ENCODE peak calls at places on chromosomes 16 and 17, in seven cellular contexts. A, X, Z, K, T, F and H are unnamed samples.

GRCh38 chr17:13931752-13932477 is 137.4 kb upstream of the COX10 start:
- DNase-seq in A (peak), X (no peak), Z (no peak), K (peak), T (no peak), F (peak), H (no peak)

GRCh38 chr16:1090620-1091587 is 5.1 kb downstream of the C1QTNF8 start:
- DNase-seq in A (no peak), X (no peak), Z (no peak), K (no peak), T (no peak), F (no peak), H (no peak)

GRCh38 chr17:6135216-6135615 is 65.0 kb downstream of the WSCD1 start:
- DNase-seq in A (no peak), X (peak), Z (no peak), K (no peak), T (no peak), F (no peak), H (no peak)

GRCh38 chr16:11224096-11224893 is 31.7 kb downstream of the SOCS1 start:
- DNase-seq in A (peak), X (peak), Z (no peak), K (peak), T (no peak), F (no peak), H (no peak)

GRCh38 chr17:58728831-58729230 is 26.8 kb upstream of the PPM1E start:
- DNase-seq in A (no peak), X (no peak), Z (no peak), K (no peak), T (no peak), F (no peak), H (no peak)

GRCh38 chr17:80774146-80774545 is 217.5 kb upstream of the CHMP6 start:
- DNase-seq in A (no peak), X (no peak), Z (no peak), K (no peak), T (no peak), F (no peak), H (no peak)

GRCh38 chr17:59160203-59161025 is 4.9 kb downstream of the PRR11 start:
- DNase-seq in A (no peak), X (no peak), Z (no peak), K (no peak), T (no peak), F (peak), H (no peak)

GRCh38 chr17:82092628-82092994 is 5.4 kb downstream of the FASN start:
- DNase-seq in A (no peak), X (no peak), Z (no peak), K (no peak), T (peak), F (no peak), H (no peak)

GRCh38 chr16:8798535-8799157 is 1.0 kb downstream of the PMM2 start:
- DNase-seq in A (no peak), X (no peak), Z (no peak), K (no peak), T (no peak), F (no peak), H (no peak)

GRCh38 chr16:65336169-65336568 is 214.3 kb upstream of the CDH11 start:
- DNase-seq in A (no peak), X (no peak), Z (no peak), K (no peak), T (no peak), F (peak), H (no peak)

GRCh38 chr16:13426736-13427135 is 493.2 kb upstream of the ERCC4 start:
- DNase-seq in A (no peak), X (no peak), Z (no peak), K (no peak), T (no peak), F (no peak), H (no peak)

GRCh38 chr16:53457670-53458069 is 23.4 kb downstream of the RBL2 start:
- DNase-seq in A (no peak), X (no peak), Z (no peak), K (no peak), T (no peak), F (no peak), H (no peak)

GRCh38 chr17:29219378-29220047 is 27.1 kb upstream of the CRYBA1 start:
- DNase-seq in A (peak), X (peak), Z (peak), K (peak), T (peak), F (peak), H (peak)

GRCh38 chr17:64178011-64178825 is 48.3 kb upstream of the ERN1 start:
- DNase-seq in A (peak), X (no peak), Z (no peak), K (peak), T (no peak), F (no peak), H (no peak)

GRCh38 chr16:70703041-70703834 is 17.4 kb upstream of the MTSS2 start:
- DNase-seq in A (no peak), X (peak), Z (no peak), K (no peak), T (peak), F (peak), H (peak)

GRCh38 chr17:76492989-76493501 is 8.2 kb downstream of the RHBDF2 start:
- DNase-seq in A (peak), X (no peak), Z (no peak), K (peak), T (peak), F (peak), H (no peak)

GRCh38 chr17:58193641-58194259 is 1.2 kb downstream of the EPX start:
- DNase-seq in A (no peak), X (no peak), Z (no peak), K (no peak), T (no peak), F (no peak), H (no peak)

GRCh38 chr16:630815-631405 is at the start of gene WFIKKN1:
- DNase-seq in A (peak), X (no peak), Z (no peak), K (peak), T (peak), F (no peak), H (no peak)

GRCh38 chr16:86965840-86966239 is 351.4 kb downstream of the C16orf95 start:
- DNase-seq in A (no peak), X (no peak), Z (no peak), K (no peak), T (no peak), F (no peak), H (no peak)

GRCh38 chr16:58462499-58462996 is 37.4 kb upstream of the NDRG4 start:
- DNase-seq in A (no peak), X (peak), Z (no peak), K (no peak), T (no peak), F (no peak), H (no peak)

GRCh38 chr16:66444049-66444481 is 17.0 kb downstream of the BEAN1 start:
- DNase-seq in A (no peak), X (no peak), Z (no peak), K (no peak), T (no peak), F (no peak), H (no peak)

GRCh38 chr17:71828182-71828596 is 292.6 kb upstream of the SOX9 start:
- DNase-seq in A (no peak), X (peak), Z (no peak), K (no peak), T (no peak), F (peak), H (no peak)

GRCh38 chr16:11063432-11064201 is 119.3 kb downstream of the CLEC16A start:
- DNase-seq in A (no peak), X (no peak), Z (no peak), K (no peak), T (no peak), F (no peak), H (no peak)

GRCh38 chr17:13776027-13776551 is 174.4 kb upstream of the HS3ST3A1 start:
- DNase-seq in A (no peak), X (no peak), Z (no peak), K (no peak), T (no peak), F (no peak), H (no peak)

GRCh38 chr16:50121721-50122445 is 31.2 kb upstream of the TENT4B start:
- DNase-seq in A (no peak), X (no peak), Z (no peak), K (no peak), T (no peak), F (no peak), H (no peak)

GRCh38 chr17:65629234-65629690 is 67.8 kb upstream of the AXIN2 start:
- DNase-seq in A (no peak), X (no peak), Z (no peak), K (no peak), T (no peak), F (no peak), H (no peak)

GRCh38 chr16:75593308-75593707 is 27.1 kb downstream of the GABARAPL2 start:
- DNase-seq in A (no peak), X (no peak), Z (no peak), K (no peak), T (no peak), F (no peak), H (no peak)

GRCh38 chr16:57048095-57048494 is 44.3 kb upstream of the CPNE2 start:
- DNase-seq in A (no peak), X (no peak), Z (no peak), K (no peak), T (no peak), F (no peak), H (no peak)

GRCh38 chr16:66610111-66610820 is 5.8 kb downstream of the CMTM3 start:
- DNase-seq in A (no peak), X (peak), Z (no peak), K (no peak), T (no peak), F (no peak), H (no peak)

GRCh38 chr16:58099097-58099955 is 29.9 kb downstream of the CFAP20 start:
- DNase-seq in A (no peak), X (no peak), Z (no peak), K (no peak), T (no peak), F (no peak), H (no peak)

GRCh38 chr17:1643999-1644492 is 1.5 kb downstream of the SCARF1 start:
- DNase-seq in A (no peak), X (no peak), Z (no peak), K (no peak), T (no peak), F (no peak), H (no peak)

GRCh38 chr17:1644493-1645206 is 882 bp downstream of the SCARF1 start:
- DNase-seq in A (no peak), X (no peak), Z (no peak), K (no peak), T (no peak), F (no peak), H (no peak)

GRCh38 chr17:1645207-1646171 is at the start of gene SCARF1:
- DNase-seq in A (peak), X (no peak), Z (no peak), K (no peak), T (no peak), F (no peak), H (no peak)

GRCh38 chr17:1641065-1641403 is 4.5 kb downstream of the SCARF1 start:
- DNase-seq in A (no peak), X (no peak), Z (no peak), K (no peak), T (no peak), F (no peak), H (no peak)

GRCh38 chr17:1643293-1643998 is 2.1 kb downstream of the SCARF1 start:
- DNase-seq in A (peak), X (peak), Z (peak), K (peak), T (peak), F (no peak), H (no peak)
- H3K4me3 ChIP-seq in A (peak), X (peak), Z (peak), K (peak), T (peak), F (no peak), H (peak)

GRCh38 chr17:53571342-53571741 is 251.4 kb upstream of the KIF2B start:
- DNase-seq in A (no peak), X (no peak), Z (no peak), K (no peak), T (no peak), F (no peak), H (no peak)
- H3K4me3 ChIP-seq in A (no peak), X (no peak), Z (no peak), K (no peak), T (no peak), F (no peak), H (no peak)

GRCh38 chr16:54932737-54933254 is 2.1 kb downstream of the IRX5 start:
- DNase-seq in A (no peak), X (no peak), Z (no peak), K (no peak), T (no peak), F (no peak), H (no peak)

GRCh38 chr16:54931757-54932660 is 1.3 kb downstream of the IRX5 start:
- DNase-seq in A (no peak), X (no peak), Z (no peak), K (no peak), T (no peak), F (no peak), H (no peak)

GRCh38 chr16:54930034-54930938 is at the start of gene IRX5:
- DNase-seq in A (peak), X (peak), Z (peak), K (peak), T (peak), F (peak), H (peak)

GRCh38 chr16:54929090-54930033 is 1.3 kb upstream of the IRX5 start:
- DNase-seq in A (peak), X (peak), Z (peak), K (peak), T (peak), F (peak), H (peak)

GRCh38 chr16:54931041-54931756 is 534 bp downstream of the IRX5 start:
- DNase-seq in A (peak), X (no peak), Z (no peak), K (no peak), T (peak), F (peak), H (no peak)
- H3K4me3 ChIP-seq in A (peak), X (peak), Z (peak), K (peak), T (peak), F (peak), H (peak)

GRCh38 chr16:29745853-29746345 is at the start of gene C16orf54:
- DNase-seq in A (peak), X (no peak), Z (no peak), K (peak), T (no peak), F (no peak), H (peak)
- H3K4me3 ChIP-seq in A (peak), X (peak), Z (no peak), K (peak), T (no peak), F (no peak), H (peak)

DNA sequence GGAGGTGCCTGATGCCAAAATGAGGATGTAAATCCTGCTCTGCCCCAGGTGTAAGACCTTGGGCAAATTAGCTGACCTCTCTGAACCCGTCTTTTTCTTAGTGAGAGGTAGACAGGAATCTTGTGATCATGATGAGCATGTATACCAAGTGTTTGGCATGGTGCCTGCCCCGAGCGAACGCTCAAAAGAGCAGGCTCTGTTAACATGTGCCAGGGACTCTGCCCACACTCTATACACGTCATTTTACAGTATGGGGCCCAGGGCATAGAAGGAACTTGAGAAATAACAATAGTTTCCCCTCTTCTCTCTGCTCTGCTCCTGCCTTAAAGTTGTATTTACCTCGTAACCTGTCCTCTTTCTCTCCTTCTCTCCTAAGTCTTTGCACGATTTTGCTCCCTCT is 9.3 kb upstream of the MAF start:
- DNase-seq in A (no peak), X (no peak), Z (no peak), K (no peak), T (no peak), F (no peak), H (no peak)
- H3K4me3 ChIP-seq in A (no peak), X (no peak), Z (no peak), K (no peak), T (no peak), F (no peak), H (no peak)

GRCh38 chr17:43545383-43545632 is 832 bp downstream of the ETV4 start:
- DNase-seq in A (peak), X (no peak), Z (no peak), K (peak), T (no peak), F (no peak), H (no peak)

GRCh38 chr17:43546317-43547188 is at the start of gene ETV4:
- DNase-seq in A (peak), X (peak), Z (peak), K (peak), T (peak), F (peak), H (peak)

GRCh38 chr17:43543300-43543699 is 2.8 kb downstream of the ETV4 start:
- DNase-seq in A (no peak), X (no peak), Z (no peak), K (no peak), T (no peak), F (no peak), H (no peak)

GRCh38 chr17:43542854-43543253 is 3.3 kb downstream of the ETV4 start:
- DNase-seq in A (no peak), X (no peak), Z (no peak), K (no peak), T (no peak), F (no peak), H (no peak)

GRCh38 chr17:43543771-43544575 is 2.2 kb downstream of the ETV4 start:
- DNase-seq in A (no peak), X (no peak), Z (no peak), K (no peak), T (no peak), F (no peak), H (no peak)
- H3K4me3 ChIP-seq in A (no peak), X (no peak), Z (peak), K (no peak), T (no peak), F (no peak), H (no peak)

GRCh38 chr17:75077490-75078096 is 10.2 kb upstream of the SLC16A5 start:
- DNase-seq in A (peak), X (peak), Z (no peak), K (peak), T (peak), F (peak), H (no peak)
- H3K4me3 ChIP-seq in A (peak), X (peak), Z (peak), K (peak), T (peak), F (no peak), H (peak)

DNA sequence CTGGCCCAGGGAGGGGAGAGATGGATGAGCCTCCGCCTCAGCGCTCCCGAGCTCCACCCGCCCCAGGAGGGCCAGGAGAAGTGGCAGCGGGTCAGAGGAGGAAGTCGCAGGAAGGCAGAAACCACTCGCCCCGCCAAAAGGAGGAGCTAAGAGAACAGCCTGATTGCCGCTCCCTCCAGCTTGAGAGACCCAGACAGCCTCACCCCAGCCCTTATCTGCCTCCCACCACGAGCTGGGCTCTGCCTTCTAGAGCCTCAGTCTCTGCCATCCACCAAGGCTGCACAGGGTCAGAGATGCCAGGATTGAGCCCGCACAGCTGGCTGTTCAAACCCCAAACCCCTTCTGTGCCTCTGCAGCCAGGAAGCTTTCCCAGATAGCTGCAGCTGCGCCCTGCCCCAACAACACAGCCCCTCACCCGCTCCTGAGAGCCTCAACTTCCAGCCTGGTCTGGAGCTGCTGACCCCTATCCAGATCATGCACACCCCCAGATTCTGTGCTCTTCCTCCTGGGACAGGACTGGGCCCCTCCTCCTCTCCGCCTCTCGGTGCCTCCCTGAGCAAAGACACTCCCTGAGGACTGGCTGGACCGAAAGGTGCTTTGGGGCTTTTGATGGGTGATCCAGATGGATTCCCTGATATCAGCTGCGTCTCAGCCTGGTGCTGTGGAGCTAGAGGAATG is 1.0 kb upstream of the ATP2A3 start:
- DNase-seq in A (peak), X (no peak), Z (peak), K (peak), T (no peak), F (peak), H (no peak)
- H3K4me3 ChIP-seq in A (peak), X (peak), Z (peak), K (peak), T (peak), F (no peak), H (peak)